ENCODE peak calls at places on chromosomes 11 and 22, in six cellular contexts. One of them, this sample, is unnamed.

GRCh38 chr11:48154162-48154561 is 62.4 kb upstream of the OR4B1 start:
- DNase-seq in neural progenitor cell: no peak
- DNase-seq in heart right ventricle: no peak
- DNase-seq in fibroblast of mammary gland: peak
- DNase-seq in lung: no peak
- DNase-seq in A549: no peak
- DNase-seq in this sample: no peak

GRCh38 chr22:42367980-42368378 is 64.2 kb downstream of the NFAM1 start:
- DNase-seq in neural progenitor cell: no peak
- DNase-seq in heart right ventricle: no peak
- DNase-seq in fibroblast of mammary gland: no peak
- DNase-seq in lung: no peak
- DNase-seq in A549: no peak
- DNase-seq in this sample: no peak

GRCh38 chr11:44970293-44970692 is 19.6 kb upstream of the TP53I11 start:
- DNase-seq in neural progenitor cell: no peak
- DNase-seq in heart right ventricle: no peak
- DNase-seq in fibroblast of mammary gland: no peak
- DNase-seq in lung: no peak
- DNase-seq in A549: no peak
- DNase-seq in this sample: no peak

GRCh38 chr22:37229012-37229804 is 14.9 kb downstream of the RAC2 start:
- DNase-seq in neural progenitor cell: no peak
- DNase-seq in heart right ventricle: no peak
- DNase-seq in fibroblast of mammary gland: peak
- DNase-seq in lung: no peak
- DNase-seq in A549: peak
- DNase-seq in this sample: peak

GRCh38 chr11:17894929-17895658 is 117.8 kb downstream of the SERGEF start:
- DNase-seq in neural progenitor cell: no peak
- DNase-seq in heart right ventricle: peak
- DNase-seq in fibroblast of mammary gland: no peak
- DNase-seq in lung: no peak
- DNase-seq in A549: no peak
- DNase-seq in this sample: no peak

GRCh38 chr11:11078344-11078743 is 220.5 kb upstream of the ZBED5 start:
- DNase-seq in neural progenitor cell: no peak
- DNase-seq in heart right ventricle: no peak
- DNase-seq in fibroblast of mammary gland: peak
- DNase-seq in lung: no peak
- DNase-seq in A549: no peak
- DNase-seq in this sample: no peak

GRCh38 chr11:24705474-24705873 is 208.6 kb downstream of the LUZP2 start:
- DNase-seq in neural progenitor cell: no peak
- DNase-seq in heart right ventricle: no peak
- DNase-seq in fibroblast of mammary gland: no peak
- DNase-seq in lung: no peak
- DNase-seq in A549: no peak
- DNase-seq in this sample: no peak

GRCh38 chr11:16356057-16356750 is at the start of gene SOX6:
- DNase-seq in neural progenitor cell: peak
- DNase-seq in heart right ventricle: no peak
- DNase-seq in fibroblast of mammary gland: no peak
- DNase-seq in lung: no peak
- DNase-seq in A549: no peak
- DNase-seq in this sample: no peak

GRCh38 chr11:65912840-65913239 is 6.0 kb downstream of the C11orf68 start:
- DNase-seq in neural progenitor cell: no peak
- DNase-seq in heart right ventricle: no peak
- DNase-seq in fibroblast of mammary gland: peak
- DNase-seq in lung: no peak
- DNase-seq in A549: peak
- DNase-seq in this sample: no peak

GRCh38 chr11:18144243-18144642 is 11.9 kb downstream of the MRGPRX3 start:
- DNase-seq in neural progenitor cell: no peak
- DNase-seq in heart right ventricle: no peak
- DNase-seq in fibroblast of mammary gland: peak
- DNase-seq in lung: no peak
- DNase-seq in A549: no peak
- DNase-seq in this sample: no peak

GRCh38 chr11:94507485-94507884 is 4.8 kb upstream of the C11orf97 start:
- DNase-seq in neural progenitor cell: no peak
- DNase-seq in heart right ventricle: no peak
- DNase-seq in fibroblast of mammary gland: peak
- DNase-seq in lung: no peak
- DNase-seq in A549: no peak
- DNase-seq in this sample: no peak

GRCh38 chr11:93541884-93542752 is 1.1 kb downstream of the SMCO4 start:
- DNase-seq in neural progenitor cell: peak
- DNase-seq in heart right ventricle: peak
- DNase-seq in fibroblast of mammary gland: peak
- DNase-seq in lung: peak
- DNase-seq in A549: peak
- DNase-seq in this sample: no peak

GRCh38 chr11:75303544-75304224 is 47.8 kb downstream of the ARRB1 start:
- DNase-seq in neural progenitor cell: no peak
- DNase-seq in heart right ventricle: no peak
- DNase-seq in fibroblast of mammary gland: no peak
- DNase-seq in lung: no peak
- DNase-seq in A549: no peak
- DNase-seq in this sample: no peak

GRCh38 chr11:97325693-97326092 is 935.9 kb downstream of the JRKL start:
- DNase-seq in neural progenitor cell: no peak
- DNase-seq in heart right ventricle: no peak
- DNase-seq in fibroblast of mammary gland: no peak
- DNase-seq in lung: no peak
- DNase-seq in A549: no peak
- DNase-seq in this sample: no peak

GRCh38 chr11:67098799-67099198 is 20.3 kb upstream of the KDM2A start:
- DNase-seq in neural progenitor cell: no peak
- DNase-seq in heart right ventricle: peak
- DNase-seq in fibroblast of mammary gland: no peak
- DNase-seq in lung: no peak
- DNase-seq in A549: no peak
- DNase-seq in this sample: no peak

GRCh38 chr11:80144932-80145612 is 704.2 kb upstream of the TENM4 start:
- DNase-seq in neural progenitor cell: peak
- DNase-seq in heart right ventricle: no peak
- DNase-seq in fibroblast of mammary gland: no peak
- DNase-seq in lung: no peak
- DNase-seq in A549: no peak
- DNase-seq in this sample: no peak

GRCh38 chr11:86575208-86575855 is 97.1 kb downstream of the ME3 start:
- DNase-seq in neural progenitor cell: no peak
- DNase-seq in heart right ventricle: no peak
- DNase-seq in fibroblast of mammary gland: peak
- DNase-seq in lung: no peak
- DNase-seq in A549: no peak
- DNase-seq in this sample: no peak

GRCh38 chr11:95794086-95794485 is 3.8 kb downstream of the CEP57 start:
- DNase-seq in neural progenitor cell: no peak
- DNase-seq in heart right ventricle: no peak
- DNase-seq in fibroblast of mammary gland: peak
- DNase-seq in lung: no peak
- DNase-seq in A549: no peak
- DNase-seq in this sample: no peak

GRCh38 chr11:62905286-62905685 is 15.9 kb downstream of the CHRM1 start:
- DNase-seq in neural progenitor cell: no peak
- DNase-seq in heart right ventricle: no peak
- DNase-seq in fibroblast of mammary gland: no peak
- DNase-seq in lung: no peak
- DNase-seq in A549: no peak
- DNase-seq in this sample: no peak

GRCh38 chr11:118437736-118438125 is 1.4 kb downstream of the KMT2A start:
- DNase-seq in neural progenitor cell: peak
- DNase-seq in heart right ventricle: peak
- DNase-seq in fibroblast of mammary gland: peak
- DNase-seq in lung: peak
- DNase-seq in A549: no peak
- DNase-seq in this sample: no peak

GRCh38 chr11:69658606-69659450 is 16.3 kb downstream of the LTO1 start:
- DNase-seq in neural progenitor cell: no peak
- DNase-seq in heart right ventricle: no peak
- DNase-seq in fibroblast of mammary gland: no peak
- DNase-seq in lung: no peak
- DNase-seq in A549: no peak
- DNase-seq in this sample: no peak

GRCh38 chr22:49236541-49237075 is 591.1 kb downstream of the BRD1 start:
- DNase-seq in neural progenitor cell: no peak
- DNase-seq in heart right ventricle: no peak
- DNase-seq in fibroblast of mammary gland: no peak
- DNase-seq in lung: peak
- DNase-seq in A549: no peak
- DNase-seq in this sample: no peak

GRCh38 chr11:65781962-65782815 is 1.4 kb upstream of the AP5B1 start:
- DNase-seq in neural progenitor cell: no peak
- DNase-seq in heart right ventricle: no peak
- DNase-seq in fibroblast of mammary gland: no peak
- DNase-seq in lung: no peak
- DNase-seq in A549: no peak
- DNase-seq in this sample: no peak

GRCh38 chr22:20783844-20784723 is 10.2 kb downstream of the SERPIND1 start:
- DNase-seq in neural progenitor cell: peak
- DNase-seq in heart right ventricle: peak
- DNase-seq in fibroblast of mammary gland: peak
- DNase-seq in lung: no peak
- DNase-seq in A549: peak
- DNase-seq in this sample: no peak

GRCh38 chr11:61961570-61962212 is 5.7 kb downstream of the FTH1 start:
- DNase-seq in neural progenitor cell: no peak
- DNase-seq in heart right ventricle: peak
- DNase-seq in fibroblast of mammary gland: peak
- DNase-seq in lung: no peak
- DNase-seq in A549: peak
- DNase-seq in this sample: no peak

GRCh38 chr11:104151404-104152204 is 12.3 kb downstream of the PDGFD start:
- DNase-seq in neural progenitor cell: no peak
- DNase-seq in heart right ventricle: no peak
- DNase-seq in fibroblast of mammary gland: peak
- DNase-seq in lung: no peak
- DNase-seq in A549: no peak
- DNase-seq in this sample: no peak

GRCh38 chr11:113549611-113550061 is 74.4 kb upstream of the DRD2 start:
- DNase-seq in neural progenitor cell: no peak
- DNase-seq in heart right ventricle: no peak
- DNase-seq in fibroblast of mammary gland: no peak
- DNase-seq in lung: no peak
- DNase-seq in A549: no peak
- DNase-seq in this sample: no peak

GRCh38 chr22:45832959-45833580 is 143.9 kb downstream of the WNT7B start:
- DNase-seq in neural progenitor cell: no peak
- DNase-seq in heart right ventricle: no peak
- DNase-seq in fibroblast of mammary gland: no peak
- DNase-seq in lung: no peak
- DNase-seq in A549: no peak
- DNase-seq in this sample: no peak

GRCh38 chr22:45832180-45832579 is 144.8 kb downstream of the WNT7B start:
- DNase-seq in neural progenitor cell: no peak
- DNase-seq in heart right ventricle: no peak
- DNase-seq in fibroblast of mammary gland: no peak
- DNase-seq in lung: no peak
- DNase-seq in A549: no peak
- DNase-seq in this sample: no peak

GRCh38 chr22:45834241-45834640 is 142.7 kb downstream of the WNT7B start:
- DNase-seq in neural progenitor cell: no peak
- DNase-seq in heart right ventricle: no peak
- DNase-seq in fibroblast of mammary gland: no peak
- DNase-seq in lung: no peak
- DNase-seq in A549: no peak
- DNase-seq in this sample: no peak

GRCh38 chr22:45834795-45835194 is 142.2 kb downstream of the WNT7B start:
- DNase-seq in neural progenitor cell: no peak
- DNase-seq in heart right ventricle: no peak
- DNase-seq in fibroblast of mammary gland: no peak
- DNase-seq in lung: no peak
- DNase-seq in A549: no peak
- DNase-seq in this sample: no peak

GRCh38 chr22:45833613-45834012 is 143.3 kb downstream of the WNT7B start:
- DNase-seq in neural progenitor cell: no peak
- DNase-seq in heart right ventricle: no peak
- DNase-seq in fibroblast of mammary gland: no peak
- DNase-seq in lung: no peak
- DNase-seq in A549: no peak
- DNase-seq in this sample: no peak
- TF ChIP-seq CTCF in neural progenitor cell: no peak
- TF ChIP-seq CTCF in heart right ventricle: no peak
- TF ChIP-seq CTCF in fibroblast of mammary gland: no peak
- TF ChIP-seq CTCF in lung: no peak
- TF ChIP-seq CTCF in A549: no peak
- TF ChIP-seq CTCF in this sample: no peak

GRCh38 chr22:41237036-41237706 is 3.6 kb downstream of the CHADL start:
- DNase-seq in neural progenitor cell: no peak
- DNase-seq in heart right ventricle: no peak
- DNase-seq in fibroblast of mammary gland: no peak
- DNase-seq in lung: no peak
- DNase-seq in A549: no peak
- DNase-seq in this sample: no peak
- H3K4me3 ChIP-seq in neural progenitor cell: peak
- H3K4me3 ChIP-seq in heart right ventricle: peak
- H3K4me3 ChIP-seq in fibroblast of mammary gland: no peak
- H3K4me3 ChIP-seq in lung: peak
- H3K4me3 ChIP-seq in A549: no peak
- H3K4me3 ChIP-seq in this sample: peak

GRCh38 chr22:38943181-38943580 is 14.2 kb upstream of the APOBEC3A start:
- DNase-seq in neural progenitor cell: peak
- DNase-seq in heart right ventricle: no peak
- DNase-seq in fibroblast of mammary gland: no peak
- DNase-seq in lung: no peak
- DNase-seq in A549: no peak
- DNase-seq in this sample: no peak
- TF ChIP-seq CTCF in neural progenitor cell: no peak
- TF ChIP-seq CTCF in heart right ventricle: no peak
- TF ChIP-seq CTCF in fibroblast of mammary gland: no peak
- TF ChIP-seq CTCF in lung: no peak
- TF ChIP-seq CTCF in A549: no peak
- TF ChIP-seq CTCF in this sample: no peak

GRCh38 chr11:125226701-125227100 is 62.1 kb downstream of the PKNOX2 start:
- DNase-seq in neural progenitor cell: no peak
- DNase-seq in heart right ventricle: no peak
- DNase-seq in fibroblast of mammary gland: no peak
- DNase-seq in lung: no peak
- DNase-seq in A549: no peak
- DNase-seq in this sample: no peak

GRCh38 chr11:125229006-125229405 is 64.5 kb downstream of the PKNOX2 start:
- DNase-seq in neural progenitor cell: no peak
- DNase-seq in heart right ventricle: no peak
- DNase-seq in fibroblast of mammary gland: no peak
- DNase-seq in lung: no peak
- DNase-seq in A549: no peak
- DNase-seq in this sample: no peak

GRCh38 chr11:125229916-125230315 is 65.4 kb downstream of the PKNOX2 start:
- DNase-seq in neural progenitor cell: no peak
- DNase-seq in heart right ventricle: no peak
- DNase-seq in fibroblast of mammary gland: no peak
- DNase-seq in lung: no peak
- DNase-seq in A549: no peak
- DNase-seq in this sample: no peak

GRCh38 chr11:125227151-125227550 is 62.6 kb downstream of the PKNOX2 start:
- DNase-seq in neural progenitor cell: no peak
- DNase-seq in heart right ventricle: no peak
- DNase-seq in fibroblast of mammary gland: no peak
- DNase-seq in lung: no peak
- DNase-seq in A549: no peak
- DNase-seq in this sample: no peak

GRCh38 chr11:125228425-125228824 is 63.9 kb downstream of the PKNOX2 start:
- DNase-seq in neural progenitor cell: no peak
- DNase-seq in heart right ventricle: no peak
- DNase-seq in fibroblast of mammary gland: no peak
- DNase-seq in lung: no peak
- DNase-seq in A549: no peak
- DNase-seq in this sample: no peak
- H3K4me3 ChIP-seq in neural progenitor cell: no peak
- H3K4me3 ChIP-seq in heart right ventricle: no peak
- H3K4me3 ChIP-seq in fibroblast of mammary gland: no peak
- H3K4me3 ChIP-seq in lung: no peak
- H3K4me3 ChIP-seq in A549: no peak
- H3K4me3 ChIP-seq in this sample: no peak

This sample was measured in BJ.